ENCODE peak calls at places on chromosome X, in seven cellular contexts. R is HEK293T; Q is erythroblast; Z is Caki2; Y is activated CD4-positive, alpha-beta T cell treated with anti-CD3 and anti-CD28 coated beads, Interleukin-2, amount 50 U/mL, for 1 hour; D is CD8-positive, alpha-beta memory T cell; J is sigmoid colon. W is an unnamed sample.

GRCh38 chrX:110394653-110395052 is 36.0 kb downstream of the RTL9 start:
- DNase-seq in R (no peak), Q (peak), Z (peak), Y (no peak), D (no peak), J (no peak), W (peak)

GRCh38 chrX:39261446-39262147 is 460.3 kb downstream of the MID1IP1 start:
- DNase-seq in R (peak), Q (peak), Z (peak), Y (no peak), D (peak), J (no peak), W (peak)

GRCh38 chrX:39813631-39814246 is 284.0 kb downstream of the BCOR start:
- DNase-seq in R (no peak), Q (no peak), Z (no peak), Y (no peak), D (no peak), J (peak), W (peak)

GRCh38 chrX:19991350-19991718 is 473 bp upstream of the BCLAF3 start:
- DNase-seq in R (no peak), Q (no peak), Z (no peak), Y (no peak), D (no peak), J (no peak), W (no peak)

GRCh38 chrX:118855681-118856310 is 32.2 kb downstream of the ZCCHC12 start:
- DNase-seq in R (no peak), Q (no peak), Z (peak), Y (no peak), D (no peak), J (no peak), W (no peak)

GRCh38 chrX:49291615-49292337 is 11.7 kb upstream of the GAGE10 start:
- DNase-seq in R (peak), Q (peak), Z (no peak), Y (peak), D (peak), J (no peak), W (peak)

GRCh38 chrX:9597361-9598035 is 132.6 kb downstream of the TBL1X start:
- DNase-seq in R (no peak), Q (no peak), Z (peak), Y (no peak), D (no peak), J (no peak), W (no peak)

GRCh38 chrX:9682456-9682855 is 83.2 kb downstream of the GPR143 start:
- DNase-seq in R (no peak), Q (peak), Z (peak), Y (no peak), D (no peak), J (no peak), W (no peak)

GRCh38 chrX:100883654-100884053 is 9.5 kb upstream of the NOX1 start:
- DNase-seq in R (no peak), Q (no peak), Z (no peak), Y (no peak), D (no peak), J (no peak), W (no peak)

GRCh38 chrX:23901805-23902204 is 5.9 kb downstream of the APOO start:
- DNase-seq in R (peak), Q (peak), Z (peak), Y (peak), D (peak), J (peak), W (peak)

GRCh38 chrX:109632906-109633504 is 8.0 kb upstream of the KCNE5 start:
- DNase-seq in R (peak), Q (peak), Z (no peak), Y (no peak), D (no peak), J (no peak), W (no peak)

GRCh38 chrX:121356850-121357171 is 309.4 kb downstream of the GLUD2 start:
- DNase-seq in R (no peak), Q (no peak), Z (no peak), Y (no peak), D (no peak), J (no peak), W (no peak)

GRCh38 chrX:133335027-133335426 is 80.3 kb downstream of the GPC4 start:
- DNase-seq in R (peak), Q (peak), Z (peak), Y (no peak), D (no peak), J (no peak), W (peak)

GRCh38 chrX:150227873-150228272 is 135.2 kb upstream of the MAMLD1 start:
- DNase-seq in R (no peak), Q (no peak), Z (no peak), Y (no peak), D (no peak), J (no peak), W (peak)

GRCh38 chrX:17441965-17442364 is 67.0 kb downstream of the NHS start:
- DNase-seq in R (no peak), Q (no peak), Z (no peak), Y (no peak), D (no peak), J (no peak), W (no peak)

GRCh38 chrX:45771560-45772340 is 571.1 kb upstream of the DIPK2B start:
- DNase-seq in R (no peak), Q (peak), Z (no peak), Y (peak), D (peak), J (no peak), W (no peak)

GRCh38 chrX:130649738-130650137 is 248.0 kb downstream of the RBMX2 start:
- DNase-seq in R (no peak), Q (no peak), Z (no peak), Y (no peak), D (no peak), J (no peak), W (no peak)

GRCh38 chrX:8849462-8849861 is 48.3 kb upstream of the FAM9A start:
- DNase-seq in R (no peak), Q (no peak), Z (no peak), Y (no peak), D (no peak), J (no peak), W (no peak)

GRCh38 chrX:126065901-126066660 is 100.0 kb downstream of the DCAF12L2 start:
- DNase-seq in R (no peak), Q (no peak), Z (no peak), Y (no peak), D (no peak), J (peak), W (no peak)

GRCh38 chrX:83508006-83508405 is at the start of gene POU3F4:
- DNase-seq in R (no peak), Q (no peak), Z (no peak), Y (no peak), D (no peak), J (peak), W (no peak)

GRCh38 chrX:153723351-153724251 is 586 bp downstream of the BCAP31 start:
- DNase-seq in R (peak), Q (peak), Z (peak), Y (peak), D (no peak), J (no peak), W (no peak)

W was measured in NCI-H446.